ENCODE peak calls at places on chromosomes 1 and 21, in ten cellular contexts. X is GM20000, T is kidney epithelial cell, B is AG09319, I is astrocyte of the cerebellum, F is ovary, D is lower lobe of right lung, R is brain microvascular endothelial cell, N is fibroblast of villous mesenchyme, S is BJ. G is an unnamed sample.

GRCh38 chr1:7890853-7891252 is 38.0 kb upstream of the UTS2 start:
- DNase-seq in X (no peak), T (no peak), B (no peak), I (no peak), F (no peak), D (no peak), R (no peak), N (no peak), S (no peak), G (no peak)

GRCh38 chr1:231629132-231629531 is 2.5 kb downstream of the DISC1 start:
- DNase-seq in X (peak; percentile 39), T (no peak), B (no peak), I (no peak), F (no peak), D (no peak), R (peak; percentile 38), N (peak; percentile 74), S (no peak), G (no peak)

GRCh38 chr1:233025156-233025555 is 74.7 kb downstream of the NTPCR start:
- DNase-seq in X (peak; percentile 30), T (no peak), B (no peak), I (peak; percentile 12), F (no peak), D (no peak), R (peak; percentile 29), N (peak; percentile 39), S (no peak), G (no peak)

GRCh38 chr1:174976436-174977107 is 23.2 kb upstream of the CACYBP start:
- DNase-seq in X (no peak), T (no peak), B (no peak), I (no peak), F (peak; percentile 41), D (no peak), R (peak; percentile 54), N (peak; percentile 40), S (no peak), G (no peak)

GRCh38 chr1:32536764-32537163 is 2.5 kb upstream of the ZBTB8A start:
- DNase-seq in X (no peak), T (no peak), B (no peak), I (no peak), F (no peak), D (no peak), R (no peak), N (no peak), S (no peak), G (no peak)

GRCh38 chr21:22120616-22121266 is 1122.5 kb downstream of the NCAM2 start:
- DNase-seq in X (no peak), T (no peak), B (no peak), I (no peak), F (no peak), D (no peak), R (no peak), N (no peak), S (no peak), G (no peak)

GRCh38 chr1:172674831-172675613 is 16.1 kb downstream of the FASLG start:
- DNase-seq in X (no peak), T (no peak), B (no peak), I (no peak), F (no peak), D (no peak), R (no peak), N (peak; percentile 73), S (peak; percentile 53), G (no peak)

GRCh38 chr1:96075704-96076455 is 645.7 kb upstream of the PTBP2 start:
- DNase-seq in X (no peak), T (no peak), B (no peak), I (no peak), F (no peak), D (no peak), R (no peak), N (no peak), S (no peak), G (no peak)

GRCh38 chr1:246416261-246416660 is 90.8 kb downstream of the SMYD3 start:
- DNase-seq in X (no peak), T (no peak), B (no peak), I (no peak), F (no peak), D (no peak), R (no peak), N (no peak), S (no peak), G (no peak)

GRCh38 chr1:183812686-183813569 is 8.0 kb downstream of the RGL1 start:
- DNase-seq in X (no peak), T (no peak), B (no peak), I (no peak), F (no peak), D (no peak), R (peak; percentile 74), N (peak; percentile 47), S (no peak), G (no peak)

GRCh38 chr21:38645282-38645681 is 147.0 kb upstream of the ERG start:
- DNase-seq in X (no peak), T (peak; percentile 29), B (no peak), I (peak; percentile 70), F (no peak), D (no peak), R (peak; percentile 94), N (peak; percentile 25), S (peak; percentile 48), G (no peak)

GRCh38 chr1:235047331-235047871 is 81.2 kb downstream of the TOMM20 start:
- DNase-seq in X (no peak), T (no peak), B (no peak), I (peak; percentile 38), F (peak; percentile 39), D (peak; percentile 20), R (no peak), N (no peak), S (no peak), G (no peak)

GRCh38 chr1:229027622-229028182 is 243.2 kb upstream of the RAB4A start:
- DNase-seq in X (no peak), T (no peak), B (no peak), I (no peak), F (peak; percentile 64), D (peak; percentile 73), R (peak; percentile 1), N (peak; percentile 90), S (no peak), G (no peak)

GRCh38 chr1:54409156-54410142 is 3.3 kb upstream of the SSBP3 start:
- DNase-seq in X (peak; percentile 64), T (no peak), B (no peak), I (no peak), F (no peak), D (no peak), R (no peak), N (no peak), S (no peak), G (no peak)

GRCh38 chr1:3577300-3577699 is 34.0 kb downstream of the MEGF6 start:
- DNase-seq in X (no peak), T (no peak), B (no peak), I (peak; percentile 90), F (no peak), D (no peak), R (peak; percentile 47), N (no peak), S (no peak), G (no peak)

GRCh38 chr1:167453156-167453555 is 65.2 kb downstream of the CD247 start:
- DNase-seq in X (no peak), T (no peak), B (no peak), I (no peak), F (no peak), D (no peak), R (no peak), N (no peak), S (no peak), G (no peak)

GRCh38 chr1:101436100-101436511 is 199.3 kb downstream of the S1PR1 start:
- DNase-seq in X (no peak), T (no peak), B (no peak), I (no peak), F (no peak), D (no peak), R (no peak), N (no peak), S (no peak), G (no peak)

GRCh38 chr1:101440484-101440883 is 203.7 kb downstream of the S1PR1 start:
- DNase-seq in X (no peak), T (no peak), B (no peak), I (no peak), F (no peak), D (no peak), R (no peak), N (no peak), S (no peak), G (no peak)

GRCh38 chr1:101438359-101438758 is 201.5 kb downstream of the S1PR1 start:
- DNase-seq in X (peak; percentile 35), T (no peak), B (no peak), I (no peak), F (no peak), D (no peak), R (peak; percentile 9), N (peak; percentile 7), S (no peak), G (no peak)
- TF ChIP-seq CTCF in X (peak; percentile 61), T (peak; percentile 29), B (peak; percentile 2), I (no peak), F (no peak), D (no peak), R (peak; percentile 43), N (peak; percentile 42), S (peak; percentile 33), G (no peak)

GRCh38 chr1:169193191-169193850 is 86.8 kb downstream of the ATP1B1 start:
- DNase-seq in X (no peak), T (no peak), B (no peak), I (no peak), F (peak; percentile 55), D (no peak), R (no peak), N (peak; percentile 63), S (no peak), G (no peak)
- TF ChIP-seq CTCF in X (no peak), T (no peak), B (no peak), I (no peak), F (no peak), D (no peak), R (no peak), N (no peak), S (no peak), G (no peak)

GRCh38 chr1:179506199-179506598 is 69.5 kb downstream of the NPHS2 start:
- DNase-seq in X (no peak), T (no peak), B (no peak), I (no peak), F (no peak), D (no peak), R (no peak), N (no peak), S (no peak), G (no peak)
- TF ChIP-seq CTCF in X (no peak), T (no peak), B (no peak), I (no peak), F (no peak), D (no peak), R (no peak), N (no peak), S (no peak), G (no peak)

GRCh38 chr1:80656011-80656627 is 1144.6 kb upstream of the ADGRL2 start:
- DNase-seq in X (no peak), T (no peak), B (no peak), I (no peak), F (no peak), D (no peak), R (peak; percentile 12), N (no peak), S (no peak), G (no peak)
- TF ChIP-seq CTCF in X (no peak), T (peak; percentile 61), B (no peak), I (peak; percentile 54), F (no peak), D (no peak), R (peak; percentile 68), N (no peak), S (no peak), G (no peak)

G was measured in CD8-positive, alpha-beta T cell.